ENCODE peak calls at places on chromosomes 16 and 17, in seven cellular contexts. One of them, this sample, is unnamed.

GRCh38 chr17:57856792-57857620 is 7.2 kb upstream of the MRPS23 start:
- DNase-seq in CD8-positive, alpha-beta T cell: no peak
- DNase-seq in PC-9: no peak
- DNase-seq in HEK293T: no peak
- DNase-seq in IMR-90: no peak
- DNase-seq in mucosa of descending colon: no peak
- DNase-seq in NCI-H345: no peak
- DNase-seq in this sample: no peak

GRCh38 chr17:47847341-47848197 is 3.4 kb downstream of the SP6 start:
- DNase-seq in CD8-positive, alpha-beta T cell: peak
- DNase-seq in PC-9: no peak
- DNase-seq in HEK293T: no peak
- DNase-seq in IMR-90: no peak
- DNase-seq in mucosa of descending colon: no peak
- DNase-seq in NCI-H345: no peak
- DNase-seq in this sample: no peak

GRCh38 chr17:19384723-19385391 is 2.1 kb downstream of the MFAP4 start:
- DNase-seq in CD8-positive, alpha-beta T cell: no peak
- DNase-seq in PC-9: no peak
- DNase-seq in HEK293T: no peak
- DNase-seq in IMR-90: peak
- DNase-seq in mucosa of descending colon: peak
- DNase-seq in NCI-H345: no peak
- DNase-seq in this sample: no peak

GRCh38 chr17:51229889-51230288 is 30.0 kb downstream of the MBTD1 start:
- DNase-seq in CD8-positive, alpha-beta T cell: no peak
- DNase-seq in PC-9: no peak
- DNase-seq in HEK293T: no peak
- DNase-seq in IMR-90: no peak
- DNase-seq in mucosa of descending colon: no peak
- DNase-seq in NCI-H345: no peak
- DNase-seq in this sample: no peak

GRCh38 chr17:21299981-21300600 is 15.6 kb downstream of the MAP2K3 start:
- DNase-seq in CD8-positive, alpha-beta T cell: no peak
- DNase-seq in PC-9: no peak
- DNase-seq in HEK293T: no peak
- DNase-seq in IMR-90: no peak
- DNase-seq in mucosa of descending colon: peak
- DNase-seq in NCI-H345: no peak
- DNase-seq in this sample: no peak

GRCh38 chr16:86962259-86962658 is 354.9 kb downstream of the C16orf95 start:
- DNase-seq in CD8-positive, alpha-beta T cell: no peak
- DNase-seq in PC-9: no peak
- DNase-seq in HEK293T: no peak
- DNase-seq in IMR-90: no peak
- DNase-seq in mucosa of descending colon: no peak
- DNase-seq in NCI-H345: no peak
- DNase-seq in this sample: no peak

GRCh38 chr17:11986939-11987329 is 10.3 kb downstream of the ZNF18 start:
- DNase-seq in CD8-positive, alpha-beta T cell: no peak
- DNase-seq in PC-9: peak
- DNase-seq in HEK293T: peak
- DNase-seq in IMR-90: peak
- DNase-seq in mucosa of descending colon: no peak
- DNase-seq in NCI-H345: no peak
- DNase-seq in this sample: no peak

GRCh38 chr16:77143364-77143763 is 47.6 kb upstream of the MON1B start:
- DNase-seq in CD8-positive, alpha-beta T cell: no peak
- DNase-seq in PC-9: no peak
- DNase-seq in HEK293T: no peak
- DNase-seq in IMR-90: no peak
- DNase-seq in mucosa of descending colon: no peak
- DNase-seq in NCI-H345: no peak
- DNase-seq in this sample: no peak

GRCh38 chr17:21397341-21398050 is 21.3 kb downstream of the KCNJ12 start:
- DNase-seq in CD8-positive, alpha-beta T cell: no peak
- DNase-seq in PC-9: no peak
- DNase-seq in HEK293T: no peak
- DNase-seq in IMR-90: peak
- DNase-seq in mucosa of descending colon: no peak
- DNase-seq in NCI-H345: no peak
- DNase-seq in this sample: no peak

GRCh38 chr17:41595585-41595984 is 8.9 kb upstream of the KRT14 start:
- DNase-seq in CD8-positive, alpha-beta T cell: no peak
- DNase-seq in PC-9: no peak
- DNase-seq in HEK293T: no peak
- DNase-seq in IMR-90: no peak
- DNase-seq in mucosa of descending colon: no peak
- DNase-seq in NCI-H345: no peak
- DNase-seq in this sample: no peak

GRCh38 chr17:40068917-40069750 is 6.4 kb downstream of the THRA start:
- DNase-seq in CD8-positive, alpha-beta T cell: peak
- DNase-seq in PC-9: no peak
- DNase-seq in HEK293T: peak
- DNase-seq in IMR-90: peak
- DNase-seq in mucosa of descending colon: peak
- DNase-seq in NCI-H345: peak
- DNase-seq in this sample: peak

GRCh38 chr16:48081656-48082055 is 74.1 kb downstream of the ABCC12 start:
- DNase-seq in CD8-positive, alpha-beta T cell: no peak
- DNase-seq in PC-9: peak
- DNase-seq in HEK293T: no peak
- DNase-seq in IMR-90: peak
- DNase-seq in mucosa of descending colon: no peak
- DNase-seq in NCI-H345: no peak
- DNase-seq in this sample: no peak

GRCh38 chr17:67853703-67854102 is 28.4 kb downstream of the BPTF start:
- DNase-seq in CD8-positive, alpha-beta T cell: no peak
- DNase-seq in PC-9: no peak
- DNase-seq in HEK293T: no peak
- DNase-seq in IMR-90: no peak
- DNase-seq in mucosa of descending colon: no peak
- DNase-seq in NCI-H345: no peak
- DNase-seq in this sample: no peak

GRCh38 chr16:58031016-58031800 is 5.7 kb downstream of the MMP15 start:
- DNase-seq in CD8-positive, alpha-beta T cell: no peak
- DNase-seq in PC-9: no peak
- DNase-seq in HEK293T: no peak
- DNase-seq in IMR-90: no peak
- DNase-seq in mucosa of descending colon: no peak
- DNase-seq in NCI-H345: no peak
- DNase-seq in this sample: no peak

GRCh38 chr17:79970576-79971068 is 65.0 kb downstream of the TBC1D16 start:
- DNase-seq in CD8-positive, alpha-beta T cell: no peak
- DNase-seq in PC-9: no peak
- DNase-seq in HEK293T: peak
- DNase-seq in IMR-90: peak
- DNase-seq in mucosa of descending colon: peak
- DNase-seq in NCI-H345: no peak
- DNase-seq in this sample: no peak

GRCh38 chr16:3369073-3369472 is 13.4 kb downstream of the OR2C1 start:
- DNase-seq in CD8-positive, alpha-beta T cell: no peak
- DNase-seq in PC-9: no peak
- DNase-seq in HEK293T: no peak
- DNase-seq in IMR-90: no peak
- DNase-seq in mucosa of descending colon: no peak
- DNase-seq in NCI-H345: no peak
- DNase-seq in this sample: no peak

GRCh38 chr16:66272461-66272860 is 94.0 kb upstream of the CDH5 start:
- DNase-seq in CD8-positive, alpha-beta T cell: no peak
- DNase-seq in PC-9: no peak
- DNase-seq in HEK293T: no peak
- DNase-seq in IMR-90: no peak
- DNase-seq in mucosa of descending colon: no peak
- DNase-seq in NCI-H345: no peak
- DNase-seq in this sample: no peak

GRCh38 chr17:74736423-74737298 is at the start of gene RAB37:
- DNase-seq in CD8-positive, alpha-beta T cell: peak
- DNase-seq in PC-9: no peak
- DNase-seq in HEK293T: no peak
- DNase-seq in IMR-90: no peak
- DNase-seq in mucosa of descending colon: peak
- DNase-seq in NCI-H345: no peak
- DNase-seq in this sample: no peak

GRCh38 chr17:69093279-69093789 is 32.6 kb upstream of the ABCA9 start:
- DNase-seq in CD8-positive, alpha-beta T cell: no peak
- DNase-seq in PC-9: no peak
- DNase-seq in HEK293T: no peak
- DNase-seq in IMR-90: no peak
- DNase-seq in mucosa of descending colon: no peak
- DNase-seq in NCI-H345: no peak
- DNase-seq in this sample: no peak

GRCh38 chr16:28264656-28265055 is 27.7 kb upstream of the SBK1 start:
- DNase-seq in CD8-positive, alpha-beta T cell: no peak
- DNase-seq in PC-9: peak
- DNase-seq in HEK293T: no peak
- DNase-seq in IMR-90: peak
- DNase-seq in mucosa of descending colon: no peak
- DNase-seq in NCI-H345: no peak
- DNase-seq in this sample: no peak

GRCh38 chr17:80822700-80823410 is 168.8 kb upstream of the CHMP6 start:
- DNase-seq in CD8-positive, alpha-beta T cell: no peak
- DNase-seq in PC-9: no peak
- DNase-seq in HEK293T: peak
- DNase-seq in IMR-90: no peak
- DNase-seq in mucosa of descending colon: peak
- DNase-seq in NCI-H345: no peak
- DNase-seq in this sample: no peak

GRCh38 chr17:64387545-64388171 is 3.0 kb downstream of the PECAM1 start:
- DNase-seq in CD8-positive, alpha-beta T cell: no peak
- DNase-seq in PC-9: no peak
- DNase-seq in HEK293T: no peak
- DNase-seq in IMR-90: no peak
- DNase-seq in mucosa of descending colon: no peak
- DNase-seq in NCI-H345: no peak
- DNase-seq in this sample: no peak

GRCh38 chr17:50541916-50542688 is 4.9 kb upstream of the SPATA20 start:
- DNase-seq in CD8-positive, alpha-beta T cell: peak
- DNase-seq in PC-9: peak
- DNase-seq in HEK293T: peak
- DNase-seq in IMR-90: peak
- DNase-seq in mucosa of descending colon: peak
- DNase-seq in NCI-H345: peak
- DNase-seq in this sample: no peak

GRCh38 chr16:69132424-69133252 is at the start of the genes CHTF8 and UTP4:
- DNase-seq in CD8-positive, alpha-beta T cell: peak
- DNase-seq in PC-9: peak
- DNase-seq in HEK293T: peak
- DNase-seq in IMR-90: peak
- DNase-seq in mucosa of descending colon: peak
- DNase-seq in NCI-H345: peak
- DNase-seq in this sample: no peak

GRCh38 chr17:48611213-48611612 is 396 bp upstream of the HOXB7 start:
- DNase-seq in CD8-positive, alpha-beta T cell: no peak
- DNase-seq in PC-9: peak
- DNase-seq in HEK293T: no peak
- DNase-seq in IMR-90: peak
- DNase-seq in mucosa of descending colon: peak
- DNase-seq in NCI-H345: peak
- DNase-seq in this sample: no peak

GRCh38 chr16:75127713-75128415 is 11.3 kb upstream of the LDHD start:
- DNase-seq in CD8-positive, alpha-beta T cell: no peak
- DNase-seq in PC-9: no peak
- DNase-seq in HEK293T: no peak
- DNase-seq in IMR-90: no peak
- DNase-seq in mucosa of descending colon: no peak
- DNase-seq in NCI-H345: no peak
- DNase-seq in this sample: no peak

GRCh38 chr17:81394831-81395599 is at the start of gene BAHCC1:
- DNase-seq in CD8-positive, alpha-beta T cell: peak
- DNase-seq in PC-9: peak
- DNase-seq in HEK293T: peak
- DNase-seq in IMR-90: peak
- DNase-seq in mucosa of descending colon: peak
- DNase-seq in NCI-H345: peak
- DNase-seq in this sample: peak

GRCh38 chr16:87210949-87211348 is 106.2 kb downstream of the C16orf95 start:
- DNase-seq in CD8-positive, alpha-beta T cell: no peak
- DNase-seq in PC-9: no peak
- DNase-seq in HEK293T: no peak
- DNase-seq in IMR-90: peak
- DNase-seq in mucosa of descending colon: no peak
- DNase-seq in NCI-H345: no peak
- DNase-seq in this sample: no peak

GRCh38 chr17:5821057-5821456 is 236.7 kb upstream of the NLRP1 start:
- DNase-seq in CD8-positive, alpha-beta T cell: no peak
- DNase-seq in PC-9: peak
- DNase-seq in HEK293T: no peak
- DNase-seq in IMR-90: peak
- DNase-seq in mucosa of descending colon: no peak
- DNase-seq in NCI-H345: no peak
- DNase-seq in this sample: no peak

This sample was measured in keratinocyte.